ENCODE peak calls at places on chromosomes 12 and 14, in four cellular contexts. M, Z, I and Y are unnamed samples.

GRCh38 chr12:131369094-131369845 is 341.6 kb upstream of the SFSWAP start:
- DNase-seq in M (no peak), Z (no peak), I (no peak), Y (no peak)

GRCh38 chr12:67415473-67415872 is 146.3 kb downstream of the CAND1 start:
- DNase-seq in M (no peak), Z (peak), I (no peak), Y (no peak)

GRCh38 chr12:84986586-84986985 is 49.5 kb downstream of the TSPAN19 start:
- DNase-seq in M (no peak), Z (peak), I (no peak), Y (no peak)

GRCh38 chr12:70243510-70244331 is 488 bp downstream of the CNOT2 start:
- DNase-seq in M (peak), Z (peak), I (peak), Y (no peak)

GRCh38 chr12:3533703-3534386 is 42.8 kb downstream of the PRMT8 start:
- DNase-seq in M (no peak), Z (no peak), I (no peak), Y (no peak)

GRCh38 chr12:19893514-19893913 is 454.2 kb downstream of the AEBP2 start:
- DNase-seq in M (no peak), Z (peak), I (no peak), Y (no peak)

GRCh38 chr14:58718226-58718625 is 80.5 kb downstream of the DACT1 start:
- DNase-seq in M (no peak), Z (no peak), I (no peak), Y (no peak)

GRCh38 chr14:96805906-96806305 is 8.7 kb downstream of the VRK1 start:
- DNase-seq in M (no peak), Z (no peak), I (no peak), Y (no peak)

GRCh38 chr12:45587877-45588530 is 141.5 kb upstream of the ARID2 start:
- DNase-seq in M (no peak), Z (peak), I (no peak), Y (no peak)

GRCh38 chr12:29589852-29590251 is 92.4 kb upstream of the OVCH1 start:
- DNase-seq in M (no peak), Z (no peak), I (no peak), Y (no peak)

GRCh38 chr14:85129907-85130306 is 400.0 kb upstream of the FLRT2 start:
- DNase-seq in M (no peak), Z (no peak), I (no peak), Y (no peak)

GRCh38 chr14:90140956-90141316 is 79.1 kb downstream of the KCNK13 start:
- DNase-seq in M (no peak), Z (peak), I (no peak), Y (no peak)

GRCh38 chr14:64234877-64235651 is 59.1 kb downstream of the ESR2 start:
- DNase-seq in M (no peak), Z (peak), I (no peak), Y (no peak)

GRCh38 chr12:125492354-125493270 is 427.4 kb downstream of the AACS start:
- DNase-seq in M (no peak), Z (no peak), I (no peak), Y (no peak)

GRCh38 chr12:47964102-47964723 is 817 bp downstream of the TMEM106C start:
- DNase-seq in M (no peak), Z (no peak), I (no peak), Y (no peak)

GRCh38 chr12:110774824-110775223 is 32.1 kb upstream of the PPP1CC start:
- DNase-seq in M (no peak), Z (no peak), I (no peak), Y (no peak)

GRCh38 chr12:52871291-52871961 is 22.6 kb upstream of the KRT78 start:
- DNase-seq in M (no peak), Z (peak), I (no peak), Y (no peak)

GRCh38 chr14:50830044-50830931 is 674 bp downstream of the NIN start:
- DNase-seq in M (peak), Z (peak), I (peak), Y (peak)

GRCh38 chr12:3046441-3047200 is 30.6 kb upstream of the TSPAN9 start:
- DNase-seq in M (no peak), Z (peak), I (no peak), Y (no peak)

GRCh38 chr12:119176267-119177055 is 2.3 kb upstream of the HSPB8 start:
- DNase-seq in M (no peak), Z (peak), I (no peak), Y (no peak)

GRCh38 chr12:110741795-110742717 is 635 bp downstream of the PPP1CC start:
- DNase-seq in M (no peak), Z (no peak), I (no peak), Y (no peak)

GRCh38 chr14:41570415-41571155 is 36.1 kb upstream of the LRFN5 start:
- DNase-seq in M (no peak), Z (no peak), I (no peak), Y (no peak)

GRCh38 chr14:67059576-67059975 is 129.7 kb upstream of the GARIN2 start:
- DNase-seq in M (no peak), Z (no peak), I (no peak), Y (no peak)

GRCh38 chr12:14270392-14270791 is 95.1 kb upstream of the ATF7IP start:
- DNase-seq in M (no peak), Z (no peak), I (no peak), Y (no peak)

GRCh38 chr12:116015525-116015924 is 262.0 kb downstream of the MED13L start:
- DNase-seq in M (no peak), Z (peak), I (no peak), Y (no peak)

GRCh38 chr14:85565862-85566296 is 35.9 kb downstream of the FLRT2 start:
- DNase-seq in M (no peak), Z (peak), I (no peak), Y (no peak)

GRCh38 chr14:101506921-101507300 is 54.4 kb upstream of the DIO3 start:
- DNase-seq in M (no peak), Z (no peak), I (no peak), Y (no peak)

GRCh38 chr12:57190037-57190436 is 26.6 kb upstream of the NXPH4 start:
- DNase-seq in M (no peak), Z (no peak), I (no peak), Y (no peak)

GRCh38 chr12:143964-144649 is 69.8 kb downstream of the SLC6A12 start:
- DNase-seq in M (no peak), Z (peak), I (no peak), Y (no peak)

GRCh38 chr12:53219956-53220856 is 11.8 kb downstream of the RARG start:
- DNase-seq in M (peak), Z (peak), I (no peak), Y (peak)

GRCh38 chr14:39998114-39998513 is 565.9 kb upstream of the FBXO33 start:
- DNase-seq in M (no peak), Z (no peak), I (no peak), Y (no peak)

GRCh38 chr12:48788522-48788851 is 402 bp downstream of the ADCY6 start:
- DNase-seq in M (no peak), Z (no peak), I (no peak), Y (no peak)

GRCh38 chr14:32381869-32382268 is 52.8 kb downstream of the AKAP6 start:
- DNase-seq in M (no peak), Z (no peak), I (no peak), Y (no peak)

GRCh38 chr14:90837355-90837754 is 21.1 kb upstream of the TTC7B start:
- DNase-seq in M (no peak), Z (no peak), I (no peak), Y (no peak)

GRCh38 chr12:11697670-11698387 is 48.4 kb downstream of the ETV6 start:
- DNase-seq in M (no peak), Z (peak), I (no peak), Y (no peak)

GRCh38 chr12:120961604-120962486 is 16.5 kb upstream of the HNF1A start:
- DNase-seq in M (no peak), Z (no peak), I (no peak), Y (no peak)

GRCh38 chr12:18750087-18750486 is 12.2 kb downstream of the CAPZA3 start:
- DNase-seq in M (no peak), Z (no peak), I (no peak), Y (no peak)

GRCh38 chr12:88235183-88235833 is 93.2 kb downstream of the TMTC3 start:
- DNase-seq in M (no peak), Z (no peak), I (no peak), Y (no peak)

GRCh38 chr14:46820291-46820690 is 168.7 kb upstream of the RPL10L start:
- DNase-seq in M (no peak), Z (no peak), I (no peak), Y (no peak)